ENCODE peak calls at places on chromosomes 16 and 17, in nine cellular contexts. A is ovary, J is choroid plexus epithelial cell, T is AG09309, B is H1, W is PC-3, S is GM23248, P is GM12864, K is spleen. I is an unnamed sample.

GRCh38 chr16:68696514-68696913 is 40.6 kb upstream of the CDH1 start:
- DNase-seq in A (no peak), T (no peak), S (no peak), P (no peak), W (peak), J (no peak), K (no peak), B (no peak), I (no peak)

GRCh38 chr16:83044589-83044988 is 417.8 kb downstream of the CDH13 start:
- DNase-seq in K (no peak), B (no peak), W (no peak), T (no peak), S (no peak), A (no peak), P (no peak), J (no peak), I (no peak)

GRCh38 chr17:5758651-5759050 is 174.3 kb upstream of the NLRP1 start:
- DNase-seq in K (no peak), T (no peak), B (peak), A (no peak), J (peak), W (peak), S (no peak), P (peak), I (peak)

GRCh38 chr16:569445-570254 is at the start of gene PIGQ:
- DNase-seq in J (peak), P (no peak), S (peak), K (peak), T (no peak), B (no peak), W (peak), A (peak), I (no peak)

GRCh38 chr16:30351586-30352419 is 3.3 kb downstream of the CD2BP2 start:
- DNase-seq in A (peak), B (no peak), W (peak), T (peak), S (peak), K (peak), J (peak), P (no peak), I (no peak)

GRCh38 chr16:11073407-11073806 is 129.0 kb downstream of the CLEC16A start:
- DNase-seq in W (no peak), J (no peak), T (no peak), K (no peak), B (no peak), A (no peak), S (no peak), P (no peak), I (no peak)

GRCh38 chr17:59607817-59608403 is 11.8 kb upstream of the CLTC start:
- DNase-seq in P (no peak), J (peak), B (no peak), W (peak), A (no peak), S (no peak), K (no peak), T (no peak), I (peak)

GRCh38 chr16:74825016-74825415 is 50.4 kb upstream of the FA2H start:
- DNase-seq in P (no peak), S (no peak), A (no peak), B (no peak), J (no peak), W (no peak), K (no peak), T (no peak), I (no peak)

GRCh38 chr17:79497949-79498348 is 112.9 kb downstream of the RBFOX3 start:
- DNase-seq in B (no peak), P (no peak), W (no peak), T (no peak), J (no peak), S (no peak), K (no peak), A (no peak), I (no peak)

GRCh38 chr17:47423406-47424295 is 99.9 kb downstream of the EFCAB13 start:
- DNase-seq in J (peak), T (no peak), W (peak), K (peak), P (no peak), A (no peak), B (peak), S (no peak), I (peak)

GRCh38 chr16:11219188-11219587 is 36.8 kb downstream of the SOCS1 start:
- DNase-seq in T (no peak), A (no peak), B (no peak), P (no peak), S (no peak), K (no peak), J (peak), W (no peak), I (no peak)

GRCh38 chr17:15966879-15967248 is 21.9 kb downstream of the ADORA2B start:
- DNase-seq in T (no peak), P (no peak), B (no peak), K (peak), S (no peak), W (peak), A (no peak), J (no peak), I (no peak)

DNA sequence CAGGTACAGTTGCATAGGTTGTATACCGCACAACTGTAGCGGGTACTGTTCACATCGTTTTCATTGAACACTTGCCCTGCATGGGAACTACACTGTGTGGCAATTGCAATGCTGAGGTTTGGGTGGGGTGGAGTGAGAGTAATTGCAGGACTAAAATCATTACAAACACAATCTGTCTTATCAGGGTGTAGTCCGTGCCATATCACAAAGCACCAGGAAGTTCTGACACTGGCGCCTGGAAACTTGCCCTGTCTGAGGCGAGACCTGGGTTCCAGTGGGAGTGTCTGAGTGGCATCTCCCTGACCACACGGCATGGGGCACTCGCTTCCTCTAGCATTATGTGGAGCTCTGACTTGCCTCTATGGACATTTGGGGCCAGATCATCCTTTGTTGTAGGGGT is 153.4 kb downstream of the RGS9 start:
- DNase-seq in S (no peak), P (no peak), B (no peak), W (no peak), A (no peak), K (no peak), T (no peak), J (no peak), I (no peak)
- H3K4me3 ChIP-seq in S (no peak), P (no peak), B (no peak), W (no peak), A (no peak), K (no peak), T (no peak), J (no peak), I (no peak)

DNA sequence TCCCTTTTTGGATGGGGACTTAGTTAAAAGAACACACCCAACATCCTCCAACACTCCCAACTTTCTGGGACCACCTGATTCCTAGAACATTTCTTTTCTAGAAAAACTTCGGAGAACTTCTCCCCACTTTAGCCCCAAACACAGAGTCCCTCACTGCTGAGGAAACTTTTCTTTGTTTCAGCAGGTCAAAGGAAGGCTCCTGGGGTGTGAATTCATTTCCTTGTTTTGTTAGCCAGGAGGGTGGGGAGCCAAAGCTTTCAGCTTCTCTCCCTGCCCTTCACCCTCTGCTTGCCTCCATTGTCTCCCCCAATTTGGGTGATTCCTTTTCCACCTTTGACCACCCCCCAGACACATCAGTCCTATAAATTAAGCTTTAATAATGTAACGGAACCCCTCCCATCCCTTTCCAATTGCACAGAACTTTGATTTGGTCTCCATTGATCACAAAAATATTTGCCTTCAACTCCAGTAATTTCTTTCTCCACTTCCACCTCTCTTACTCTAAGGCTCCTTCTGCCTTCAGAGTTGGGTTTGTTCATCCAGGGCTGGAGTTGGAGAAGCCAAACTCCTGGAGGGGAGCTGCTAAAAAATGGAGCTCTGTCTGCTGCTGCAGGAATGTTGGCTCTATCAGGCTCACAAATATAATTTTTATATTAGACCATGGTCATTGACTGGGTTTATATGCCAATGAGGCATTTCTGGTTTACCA is 10.3 kb downstream of the HOXB4 start:
- DNase-seq in B (no peak), A (no peak), W (no peak), K (no peak), T (no peak), P (no peak), J (no peak), S (no peak), I (no peak)
- H3K4me3 ChIP-seq in B (no peak), A (no peak), W (no peak), K (no peak), T (no peak), P (no peak), J (no peak), S (no peak), I (no peak)

GRCh38 chr16:84694980-84695379 is 4.8 kb upstream of the USP10 start:
- DNase-seq in S (no peak), A (no peak), J (no peak), P (no peak), T (no peak), K (no peak), W (no peak), B (no peak), I (no peak)
- H3K4me3 ChIP-seq in S (no peak), A (no peak), J (no peak), P (no peak), T (no peak), K (no peak), W (no peak), B (no peak), I (no peak)

DNA sequence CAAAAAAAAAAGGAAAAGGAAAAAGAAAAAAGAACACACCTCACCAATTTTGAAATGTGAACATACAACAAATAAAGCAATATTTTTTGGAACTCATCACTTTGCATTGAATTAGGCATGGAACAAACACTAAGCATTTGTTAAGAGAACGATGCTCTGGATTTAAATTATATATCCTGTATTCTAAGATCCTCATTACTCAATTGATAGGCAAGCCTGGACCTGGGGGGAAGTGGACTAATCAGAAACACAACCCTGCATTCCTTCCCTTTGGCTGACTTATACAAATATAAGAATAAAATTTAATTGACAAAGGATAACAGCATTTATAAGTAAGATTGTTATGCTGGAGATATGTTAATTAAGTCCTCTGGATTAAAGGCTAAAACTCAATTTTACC is 2.2 kb downstream of the GJC1 start:
- DNase-seq in A (no peak), J (no peak), B (no peak), P (no peak), K (no peak), T (no peak), S (no peak), W (no peak), I (no peak)
- H3K4me3 ChIP-seq in A (peak), J (no peak), B (peak), P (no peak), K (no peak), T (peak), S (peak), W (peak), I (no peak)

GRCh38 chr17:1256699-1257098 is 13.5 kb upstream of the BHLHA9 start:
- DNase-seq in P (no peak), K (no peak), J (no peak), A (no peak), W (no peak), S (no peak), B (no peak), T (no peak), I (no peak)

GRCh38 chr17:1255041-1255440 is 15.2 kb upstream of the BHLHA9 start:
- DNase-seq in T (no peak), P (no peak), S (no peak), B (no peak), A (no peak), J (no peak), K (no peak), W (no peak), I (no peak)

GRCh38 chr17:1260762-1261161 is 9.5 kb upstream of the BHLHA9 start:
- DNase-seq in B (no peak), P (no peak), K (no peak), W (no peak), T (no peak), S (no peak), A (no peak), J (no peak), I (no peak)

GRCh38 chr17:1264196-1264595 is 6.0 kb upstream of the BHLHA9 start:
- DNase-seq in K (no peak), J (no peak), T (no peak), P (no peak), A (no peak), S (no peak), B (no peak), W (no peak), I (no peak)

GRCh38 chr17:1259910-1260389 is 10.3 kb upstream of the BHLHA9 start:
- DNase-seq in J (peak), K (no peak), B (no peak), W (no peak), T (no peak), P (no peak), A (no peak), S (peak), I (no peak)
- H3K4me3 ChIP-seq in J (peak), K (peak), B (peak), W (peak), T (peak), P (no peak), A (peak), S (peak), I (peak)

GRCh38 chr16:3915438-3916250 is 35.1 kb upstream of the CREBBP start:
- DNase-seq in J (no peak), K (no peak), W (no peak), A (no peak), S (no peak), T (no peak), P (no peak), B (no peak), I (no peak)
- H3K4me3 ChIP-seq in J (no peak), K (no peak), W (no peak), A (no peak), S (no peak), T (no peak), P (no peak), B (no peak), I (no peak)

GRCh38 chr17:56779306-56779705 is 54.4 kb downstream of the C17orf67 start:
- DNase-seq in K (no peak), W (peak), B (no peak), A (no peak), P (no peak), T (no peak), J (no peak), S (peak), I (no peak)

GRCh38 chr17:56774650-56775049 is 59.1 kb downstream of the C17orf67 start:
- DNase-seq in S (no peak), T (no peak), W (no peak), A (no peak), J (no peak), P (no peak), K (no peak), B (no peak), I (no peak)

GRCh38 chr17:56778898-56779297 is 54.8 kb downstream of the C17orf67 start:
- DNase-seq in A (no peak), K (no peak), W (no peak), T (no peak), P (no peak), S (no peak), B (no peak), J (no peak), I (no peak)

GRCh38 chr17:56779898-56780777 is 53.6 kb downstream of the C17orf67 start:
- DNase-seq in T (no peak), B (peak), K (peak), A (peak), J (peak), P (peak), S (peak), W (peak), I (peak)

GRCh38 chr17:56777859-56778258 is 55.9 kb downstream of the C17orf67 start:
- DNase-seq in B (no peak), S (peak), P (no peak), J (peak), W (peak), T (no peak), K (no peak), A (no peak), I (no peak)
- H3K4me3 ChIP-seq in B (no peak), S (no peak), P (no peak), J (no peak), W (no peak), T (no peak), K (no peak), A (no peak), I (no peak)

GRCh38 chr16:84608281-84608680 is 9.6 kb downstream of the COTL1 start:
- DNase-seq in S (no peak), P (no peak), W (no peak), T (no peak), A (no peak), J (no peak), B (no peak), K (peak), I (no peak)
- H3K4me3 ChIP-seq in S (no peak), P (peak), W (no peak), T (no peak), A (no peak), J (no peak), B (no peak), K (no peak), I (no peak)

GRCh38 chr17:35238817-35239216 is 4.1 kb upstream of the SLFN5 start:
- DNase-seq in T (no peak), P (no peak), J (peak), W (peak), S (peak), B (no peak), A (no peak), K (no peak), I (no peak)
- H3K4me3 ChIP-seq in T (no peak), P (no peak), J (no peak), W (no peak), S (no peak), B (no peak), A (no peak), K (no peak), I (no peak)

DNA sequence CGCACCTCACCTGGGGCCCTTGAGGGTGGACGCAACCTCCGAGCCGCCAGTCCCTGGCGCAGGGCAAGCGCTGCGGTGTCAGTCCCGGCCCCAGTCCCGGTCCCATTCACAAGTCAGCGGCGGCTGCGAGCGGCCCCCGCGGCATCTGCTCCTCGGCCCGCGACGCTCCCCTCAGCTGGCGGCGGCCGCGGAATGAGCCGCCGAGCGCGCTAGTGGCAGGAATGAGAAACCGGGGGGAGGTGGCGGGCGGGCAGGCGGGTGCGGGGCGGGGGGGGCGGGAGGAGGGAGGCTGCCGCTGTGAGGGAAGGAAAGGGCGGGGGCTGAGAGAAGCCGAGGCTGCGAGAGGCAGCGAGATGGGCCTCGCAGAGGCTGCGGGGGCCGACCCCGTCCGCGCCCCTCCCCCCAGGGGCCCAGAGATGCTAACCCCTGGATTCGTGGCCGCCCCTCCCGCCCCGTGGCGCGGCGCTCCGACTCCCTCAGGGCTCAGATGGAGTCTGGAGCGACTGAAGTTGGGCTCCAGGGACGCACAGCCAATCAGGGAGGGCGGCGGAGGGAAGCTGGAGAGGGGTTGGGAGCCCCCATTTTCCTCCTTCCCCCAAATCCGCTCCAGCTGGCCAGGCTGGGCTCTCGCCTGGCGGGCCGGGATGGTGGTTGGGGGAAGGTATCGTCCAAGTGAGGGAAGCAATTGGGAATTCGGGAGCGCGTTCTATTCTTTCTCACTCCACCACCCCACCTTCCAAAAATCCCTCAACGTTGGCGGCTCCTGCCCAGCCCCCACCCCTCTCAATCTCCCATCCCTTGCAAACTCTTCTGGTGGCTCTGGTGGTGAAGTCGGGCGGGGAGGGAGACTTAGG is at the start of gene CDH11:
- DNase-seq in T (peak), S (peak), A (peak), W (peak), B (no peak), P (no peak), K (peak), J (peak), I (no peak)
- H3K4me3 ChIP-seq in T (peak), S (peak), A (peak), W (peak), B (peak), P (no peak), K (peak), J (peak), I (peak)

I was measured in iPS DF 6.9.